ENCODE peak calls at places on chromosomes 3 and 15, in four cellular contexts. U is breast epithelium, N is A549, E is transverse colon. P is an unnamed sample.
A peak's percentile ranks its signal among the peaks of the same experiment; 100 is the strongest.

GRCh38 chr3:24853685-24854341 is 359.2 kb upstream of the THRB start:
- DNase-seq in U (no peak), N (no peak), E (no peak), P (no peak)

GRCh38 chr15:34106423-34106822 is 4.5 kb downstream of the PGBD4 start:
- DNase-seq in U (no peak), N (no peak), E (no peak), P (no peak)

GRCh38 chr3:53617893-53618523 is 123.6 kb downstream of the CACNA1D start:
- DNase-seq in U (no peak), N (no peak), E (no peak), P (no peak)

GRCh38 chr3:3664916-3665315 is 134.3 kb upstream of the LRRN1 start:
- DNase-seq in N (no peak), U (no peak), E (no peak), P (no peak)

GRCh38 chr3:133209871-133210550 is 171.8 kb downstream of the TMEM108 start:
- DNase-seq in N (no peak), U (no peak), E (no peak), P (no peak)

GRCh38 chr3:13411186-13411860 is 8.8 kb downstream of the NUP210 start:
- DNase-seq in U (no peak), N (no peak), E (no peak), P (peak; percentile 73)

GRCh38 chr3:39104961-39105686 is 2.3 kb downstream of the GORASP1 start:
- DNase-seq in U (no peak), E (no peak), N (no peak), P (no peak)

GRCh38 chr3:142279965-142280590 is 54.7 kb upstream of the GK5 start:
- DNase-seq in E (peak; percentile 38), N (peak; percentile 65), U (peak; percentile 24), P (no peak)

GRCh38 chr15:98649996-98650870 is 1.9 kb downstream of the IGF1R start:
- DNase-seq in U (no peak), N (no peak), E (peak; percentile 30), P (peak; percentile 91)

DNA sequence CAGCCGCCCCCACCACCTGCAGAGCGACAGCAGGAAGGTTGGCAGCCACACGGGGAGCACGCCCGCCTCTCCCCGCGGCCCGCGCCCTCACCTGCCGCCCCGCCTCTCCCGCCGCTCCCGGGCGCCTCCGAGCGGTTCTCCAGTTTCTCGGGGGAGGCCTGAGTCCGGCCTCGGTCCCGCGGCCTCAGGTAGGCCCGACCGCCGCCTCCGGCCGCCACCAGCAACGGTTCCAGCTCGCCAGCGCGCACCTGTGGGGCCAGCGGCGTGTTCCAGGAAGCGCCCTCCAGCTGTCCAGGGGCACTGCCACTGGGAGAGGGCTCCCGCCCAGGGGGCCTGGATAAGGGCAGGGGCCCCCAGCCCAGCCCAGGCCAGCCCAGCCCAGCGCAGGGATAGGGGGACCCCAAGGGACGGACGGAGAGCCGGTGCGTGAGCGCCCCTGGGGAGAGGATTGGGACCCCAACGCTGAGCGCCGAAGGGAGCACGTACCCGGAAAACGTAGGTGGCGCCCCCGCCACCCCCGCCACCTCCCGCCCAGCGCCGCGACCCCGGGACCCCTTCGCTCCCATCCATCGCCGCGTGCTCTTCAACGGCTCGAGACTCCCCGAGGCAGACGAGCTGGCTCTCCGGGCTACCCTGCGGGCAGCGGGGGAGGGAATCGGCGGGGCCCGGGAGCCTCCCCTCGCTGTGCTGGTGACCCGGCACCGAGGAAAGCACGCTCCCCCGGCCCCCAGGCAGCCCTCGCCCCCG is 2.1 kb downstream of the LTK start:
- DNase-seq in N (no peak), U (no peak), E (peak; percentile 60), P (no peak)
- H3K4me3 ChIP-seq in N (no peak overlapping the region), U (peak overlapping the region; percentile 56), E (peak overlapping the region; percentile 31), P (peak overlapping the region; percentile 41)

GRCh38 chr3:51992017-51992682 is 3.5 kb downstream of the RPL29 start:
- DNase-seq in U (no peak), E (no peak), N (no peak), P (no peak)
- TF ChIP-seq POLR2A in U (no peak), E (no peak), N (no peak), P (no peak)

GRCh38 chr3:127003175-127003555 is 20.2 kb downstream of the PLXNA1 start:
- DNase-seq in E (no peak), U (no peak), N (no peak), P (no peak)
- H3K27ac ChIP-seq in E (no peak overlapping the region), U (peak overlapping the region; percentile 70), N (no peak overlapping the region), P (peak overlapping the region; percentile 65)

DNA sequence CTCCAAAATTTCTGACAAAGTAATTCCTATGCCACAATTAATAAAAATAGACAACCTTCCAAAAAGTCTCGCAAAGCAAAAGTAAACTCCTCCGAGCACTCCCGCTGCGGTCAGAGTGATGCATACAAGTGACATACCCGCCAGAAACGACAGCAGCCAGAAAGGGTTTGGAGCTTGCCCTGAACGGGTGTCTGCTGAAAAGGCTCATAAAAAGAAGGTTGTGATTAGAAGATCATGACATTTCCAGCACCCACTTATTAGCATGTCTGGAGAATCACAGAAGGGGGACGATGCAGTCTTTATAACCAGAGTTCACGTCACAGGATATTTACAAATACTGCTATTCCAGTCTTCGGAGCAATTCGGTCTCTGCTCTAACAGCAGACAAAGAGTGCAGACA is 59.1 kb upstream of the FRMD4B start:
- DNase-seq in N (no peak), U (no peak), E (no peak), P (no peak)
- H3K4me3 ChIP-seq in N (no peak overlapping the region), U (peak overlapping the region; percentile 39), E (no peak overlapping the region), P (no peak overlapping the region)

GRCh38 chr3:11290743-11291680 is 18.8 kb downstream of the ATG7 start:
- DNase-seq in N (no peak), U (no peak), E (no peak), P (no peak)

GRCh38 chr3:11288021-11288491 is 15.9 kb downstream of the ATG7 start:
- DNase-seq in N (no peak), E (no peak), U (no peak), P (no peak)

GRCh38 chr3:11291808-11292207 is 19.6 kb downstream of the ATG7 start:
- DNase-seq in N (no peak), E (no peak), U (no peak), P (no peak)

GRCh38 chr3:11289864-11290263 is 17.7 kb downstream of the ATG7 start:
- DNase-seq in U (no peak), E (no peak), N (no peak), P (no peak)

DNA sequence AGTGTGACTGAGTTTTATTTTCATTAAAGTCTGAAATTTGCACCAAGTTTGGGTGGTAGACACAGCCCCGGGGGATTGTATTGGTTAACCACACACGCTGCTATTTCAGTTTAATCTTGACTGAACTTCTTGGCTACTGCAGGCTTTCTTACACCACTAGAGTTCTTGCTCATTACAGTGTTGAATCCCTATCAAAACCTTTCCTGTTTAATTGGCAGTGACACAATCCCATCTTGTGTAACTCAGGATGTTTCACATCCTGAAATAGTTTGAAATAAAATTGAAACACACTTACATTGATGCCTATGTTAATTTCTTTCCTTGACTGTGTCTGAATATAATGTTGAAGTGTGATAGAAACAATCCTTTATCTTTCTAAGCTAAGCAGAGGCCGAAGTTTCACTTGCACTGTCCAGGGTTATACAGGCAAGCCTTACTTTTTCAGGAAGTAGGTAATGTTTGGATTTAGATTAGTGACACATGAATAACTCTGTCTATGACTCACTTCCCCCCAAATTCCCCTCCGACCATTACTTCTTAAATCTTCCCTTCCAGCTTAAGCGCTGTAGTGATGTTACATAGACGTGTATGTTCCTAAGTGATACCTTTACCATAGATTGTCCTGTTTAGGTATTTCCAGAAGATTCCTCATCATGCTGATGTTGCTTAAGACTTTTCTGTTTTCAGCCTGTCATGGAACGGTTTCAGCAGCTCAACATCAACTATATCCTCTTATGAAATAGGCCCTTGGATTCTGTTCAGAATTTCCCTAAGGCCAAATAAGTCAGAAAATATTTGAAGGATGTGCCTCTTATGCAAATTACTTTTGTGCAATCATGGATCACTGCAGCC is 16.8 kb downstream of the ATG7 start:
- DNase-seq in E (no peak), U (no peak), N (peak; percentile 64), P (no peak)
- TF ChIP-seq POLR2A in E (no peak), U (no peak), N (no peak), P (no peak)